ENCODE peak calls at places on chromosomes 4 and X, in nine cellular contexts. V is bronchial epithelial cell, B is foreskin fibroblast, C is tibial artery, Y is IMR-90, Z is transverse colon, U is Caco-2, O is WERI-Rb-1, W is choroid plexus epithelial cell. X is an unnamed sample.
A peak's percentile ranks its signal among the peaks of the same experiment; 100 is the strongest.

GRCh38 chr4:157607996-157608395 is 387.5 kb downstream of the GRIA2 start:
- DNase-seq in V (no peak), B (no peak), C (no peak), Y (no peak), Z (no peak), U (no peak), O (no peak), W (no peak), X (no peak)

GRCh38 chr4:149531861-149532260 is 283.8 kb downstream of the IQCM start:
- DNase-seq in V (peak; percentile 41), B (no peak), C (no peak), Y (peak; percentile 26), Z (no peak), U (no peak), O (peak; percentile 37), W (peak; percentile 52), X (peak; percentile 97)

GRCh38 chrX:12223650-12224049 is 85.4 kb downstream of the FRMPD4 start:
- DNase-seq in V (peak; percentile 84), B (peak; percentile 33), C (no peak), Y (peak; percentile 64), Z (no peak), U (no peak), O (no peak), W (no peak), X (no peak)

GRCh38 chrX:9562851-9563250 is 98.0 kb downstream of the TBL1X start:
- DNase-seq in V (peak; percentile 26), B (peak; percentile 80), C (peak; percentile 25), Y (peak; percentile 89), Z (no peak), U (peak; percentile 32), O (no peak), W (peak; percentile 90), X (peak; percentile 78)

GRCh38 chr4:186699298-186699697 is 24.4 kb downstream of the FAT1 start:
- DNase-seq in V (peak; percentile 88), B (peak; percentile 7), C (no peak), Y (peak; percentile 22), Z (no peak), U (no peak), O (no peak), W (peak; percentile 49), X (no peak)

GRCh38 chrX:66035667-66036066 is 4.2 kb downstream of the VSIG4 start:
- DNase-seq in V (no peak), B (no peak), C (no peak), Y (no peak), Z (no peak), U (no peak), O (no peak), W (no peak), X (no peak)

GRCh38 chrX:135112096-135112729 is 8.1 kb downstream of the ETDB start:
- DNase-seq in V (peak; percentile 23), B (peak; percentile 10), C (no peak), Y (peak; percentile 31), Z (no peak), U (no peak), O (peak; percentile 34), W (peak; percentile 60), X (no peak)

GRCh38 chrX:103556941-103557340 is 28.4 kb upstream of the TCEAL4 start:
- DNase-seq in V (no peak), B (no peak), C (no peak), Y (no peak), Z (no peak), U (no peak), O (no peak), W (no peak), X (no peak)

GRCh38 chr4:127138586-127138985 is 494.2 kb upstream of the INTU start:
- DNase-seq in V (no peak), B (no peak), C (no peak), Y (no peak), Z (no peak), U (no peak), O (no peak), W (peak; percentile 48), X (no peak)

GRCh38 chr4:7539659-7540058 is 104.9 kb upstream of the PSAPL1 start:
- DNase-seq in V (no peak), B (no peak), C (no peak), Y (no peak), Z (no peak), U (peak; percentile 69), O (peak; percentile 80), W (peak; percentile 7), X (no peak)

GRCh38 chr4:108370291-108370690 is 201.6 kb upstream of the LEF1 start:
- DNase-seq in V (no peak), B (no peak), C (no peak), Y (no peak), Z (no peak), U (no peak), O (no peak), W (no peak), X (no peak)

GRCh38 chr4:1050486-1051213 is 39.2 kb downstream of the FGFRL1 start:
- DNase-seq in V (no peak), B (no peak), C (no peak), Y (no peak), Z (peak; percentile 9), U (peak; percentile 7), O (peak; percentile 14), W (no peak), X (no peak)

GRCh38 chr4:170868191-170868590 is 778.4 kb upstream of the AADAT start:
- DNase-seq in V (peak; percentile 66), B (no peak), C (no peak), Y (no peak), Z (no peak), U (no peak), O (no peak), W (no peak), X (no peak)

GRCh38 chr4:45120163-45120562 is 393.8 kb upstream of the GNPDA2 start:
- DNase-seq in V (peak; percentile 12), B (no peak), C (no peak), Y (no peak), Z (no peak), U (no peak), O (no peak), W (peak; percentile 11), X (no peak)

GRCh38 chr4:45122406-45122805 is 396.1 kb upstream of the GNPDA2 start:
- DNase-seq in V (no peak), B (no peak), C (no peak), Y (no peak), Z (no peak), U (no peak), O (no peak), W (no peak), X (no peak)

GRCh38 chr4:45119376-45119775 is 393.0 kb upstream of the GNPDA2 start:
- DNase-seq in V (no peak), B (no peak), C (no peak), Y (no peak), Z (no peak), U (no peak), O (no peak), W (no peak), X (no peak)
- H3K4me3 ChIP-seq in V (no peak overlapping the region), B (no peak overlapping the region), C (no peak overlapping the region), Y (no peak overlapping the region), Z (no peak overlapping the region), U (no peak overlapping the region), O (no peak overlapping the region), W (no peak overlapping the region), X (no peak overlapping the region)

DNA sequence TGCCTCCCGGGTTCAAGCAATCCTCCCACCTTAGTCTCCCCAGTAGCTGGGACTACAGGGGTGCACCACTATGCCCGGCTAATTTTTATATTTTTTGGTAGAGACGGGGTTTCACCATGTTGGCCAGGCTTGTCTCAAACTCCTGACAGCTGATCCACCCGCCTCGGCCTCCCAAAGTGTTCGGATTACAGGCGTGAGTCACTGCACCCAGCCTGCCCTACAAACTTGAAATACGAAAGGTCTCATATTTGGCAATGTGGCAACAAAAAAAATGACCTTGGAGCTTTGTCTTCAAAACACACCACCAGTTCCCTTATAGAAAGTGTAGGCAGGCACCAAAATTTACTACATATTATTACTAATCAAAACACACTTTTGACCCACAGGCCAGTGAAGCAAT is 22.9 kb upstream of the PTCHD1 start:
- DNase-seq in V (no peak), B (no peak), C (no peak), Y (no peak), Z (no peak), U (no peak), O (no peak), W (no peak), X (no peak)
- TF ChIP-seq CTCF in V (no peak), B (no peak), C (no peak), Y (no peak), Z (no peak), U (no peak), O (no peak), W (no peak), X (no peak)

DNA sequence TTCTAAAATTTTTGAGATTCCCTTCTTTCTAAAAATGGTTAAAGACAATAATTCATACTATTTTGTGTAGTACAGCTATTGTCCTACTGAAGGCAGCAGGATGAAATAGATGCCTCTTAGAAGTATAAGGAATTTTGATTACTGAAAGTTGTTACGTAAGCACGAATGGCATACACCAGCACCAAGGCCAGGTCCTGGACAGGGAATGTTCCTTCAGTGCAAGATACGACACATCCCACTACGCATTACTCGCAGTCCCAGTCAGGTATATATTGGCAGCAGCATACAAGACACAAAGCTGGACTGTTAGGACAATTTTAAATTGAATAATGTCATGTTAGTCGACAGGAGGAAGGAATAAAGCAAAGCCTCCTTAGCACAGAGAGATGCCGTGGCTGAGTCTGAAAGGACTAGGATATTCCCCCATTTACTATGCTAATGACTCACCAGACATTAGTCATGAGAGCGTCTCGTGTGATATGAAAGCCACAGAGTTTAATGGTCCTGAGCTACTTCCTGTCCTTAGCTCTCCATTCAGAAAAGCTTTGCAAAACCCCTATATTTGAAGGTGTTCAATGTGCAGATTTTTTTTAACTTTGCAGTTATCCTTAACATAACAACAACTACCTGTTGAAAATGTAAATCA is 504.3 kb downstream of the FAM133A start:
- DNase-seq in V (peak; percentile 60), B (no peak), C (no peak), Y (no peak), Z (no peak), U (no peak), O (no peak), W (no peak), X (no peak)
- H3K4me3 ChIP-seq in V (no peak overlapping the region), B (no peak overlapping the region), C (no peak overlapping the region), Y (no peak overlapping the region), Z (no peak overlapping the region), U (no peak overlapping the region), O (no peak overlapping the region), W (no peak overlapping the region), X (no peak overlapping the region)

GRCh38 chr4:61298178-61298740 is 98.1 kb downstream of the ADGRL3 start:
- DNase-seq in V (no peak), B (no peak), C (no peak), Y (no peak), Z (no peak), U (no peak), O (no peak), W (no peak), X (no peak)

GRCh38 chr4:61296115-61296514 is 96.0 kb downstream of the ADGRL3 start:
- DNase-seq in V (no peak), B (no peak), C (no peak), Y (no peak), Z (no peak), U (no peak), O (no peak), W (no peak), X (no peak)

GRCh38 chr4:61299316-61299715 is 99.2 kb downstream of the ADGRL3 start:
- DNase-seq in V (no peak), B (no peak), C (no peak), Y (no peak), Z (no peak), U (no peak), O (no peak), W (no peak), X (no peak)

DNA sequence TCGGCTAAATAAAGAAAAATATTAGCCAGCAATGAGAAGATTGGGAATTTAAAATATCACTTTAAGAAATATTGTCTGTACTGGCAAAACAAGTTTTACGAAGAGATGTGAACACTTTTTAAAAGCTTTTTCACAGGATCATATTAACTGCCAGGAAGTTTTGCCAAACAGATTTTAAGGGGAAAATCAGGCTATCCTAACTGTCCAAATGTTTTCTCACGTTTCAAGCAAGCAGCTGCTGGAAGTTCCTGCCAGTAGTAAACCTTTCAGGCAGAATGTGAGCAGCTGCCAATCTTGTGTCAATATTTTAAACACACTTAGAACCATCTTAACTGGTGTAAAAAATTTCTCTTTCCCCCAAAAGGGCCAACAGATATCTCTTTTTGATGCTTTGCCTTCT is 101.2 kb downstream of the ADGRL3 start:
- DNase-seq in V (no peak), B (no peak), C (no peak), Y (no peak), Z (no peak), U (no peak), O (no peak), W (no peak), X (no peak)
- TF ChIP-seq CTCF in V (no peak), B (no peak), C (no peak), Y (no peak), Z (no peak), U (no peak), O (no peak), W (no peak), X (no peak)

X was measured in retinal pigment epithelial cell.